ENCODE peak calls at places on chromosomes 6 and 20, in six cellular contexts. W, U, P, O, R and N are unnamed samples.

GRCh38 chr20:42986143-42986773 is 203.4 kb downstream of the PTPRT start:
- DNase-seq in O (no peak), P (no peak), R (no peak), U (no peak), W (no peak), N (no peak)

GRCh38 chr6:36927114-36927513 is 27.4 kb upstream of the PI16 start:
- DNase-seq in P (no peak), O (no peak), W (no peak), U (no peak), R (no peak), N (no peak)

GRCh38 chr6:53192590-53193232 is 44.1 kb upstream of the GCM1 start:
- DNase-seq in U (peak), O (no peak), P (no peak), W (no peak), R (peak), N (no peak)

GRCh38 chr6:1502041-1502440 is 107.7 kb upstream of the FOXC1 start:
- DNase-seq in O (no peak), U (no peak), R (no peak), W (no peak), P (no peak), N (peak)

GRCh38 chr20:40811004-40811403 is 122.0 kb upstream of the MAFB start:
- DNase-seq in U (no peak), P (no peak), R (no peak), O (no peak), W (no peak), N (no peak)

GRCh38 chr20:21109144-21109543 is 3.0 kb upstream of the LINC00237 start:
- DNase-seq in R (no peak), W (no peak), U (no peak), O (no peak), P (no peak), N (no peak)

GRCh38 chr6:88236961-88237360 is 70.8 kb upstream of the CNR1 start:
- DNase-seq in U (no peak), W (no peak), R (no peak), P (no peak), O (no peak), N (no peak)

GRCh38 chr6:154122195-154122925 is 83.3 kb downstream of the OPRM1 start:
- DNase-seq in W (no peak), P (no peak), U (no peak), R (no peak), O (no peak), N (no peak)

GRCh38 chr6:44969446-44970175 is 358.5 kb upstream of the RUNX2 start:
- DNase-seq in P (no peak), U (no peak), O (no peak), W (no peak), R (no peak), N (no peak)

GRCh38 chr6:161152904-161153662 is 120.8 kb downstream of the AGPAT4 start:
- DNase-seq in R (no peak), U (no peak), O (no peak), P (peak), W (no peak), N (no peak)

GRCh38 chr20:59024111-59024530 is 4.9 kb downstream of the TUBB1 start:
- DNase-seq in R (no peak), W (no peak), U (no peak), O (no peak), P (no peak), N (no peak)

GRCh38 chr6:89260832-89261231 is 43.7 kb upstream of the GABRR1 start:
- DNase-seq in O (no peak), W (no peak), P (peak), R (peak), U (no peak), N (no peak)

GRCh38 chr6:46629698-46630097 is 22.9 kb downstream of the CYP39A1 start:
- DNase-seq in W (no peak), O (no peak), R (no peak), P (no peak), U (no peak), N (no peak)

GRCh38 chr20:62066983-62067433 is 1.3 kb upstream of the TAF4 start:
- DNase-seq in W (no peak), P (no peak), O (no peak), U (no peak), R (peak), N (no peak)

GRCh38 chr20:32333988-32334885 is 23.9 kb upstream of the ASXL1 start:
- DNase-seq in R (no peak), P (peak), W (no peak), O (no peak), U (no peak), N (no peak)

GRCh38 chr6:148144917-148145521 is 197.6 kb upstream of the SASH1 start:
- DNase-seq in W (no peak), U (peak), R (peak), O (peak), P (peak), N (peak)

GRCh38 chr6:45827952-45828530 is 187.6 kb downstream of the CLIC5 start:
- DNase-seq in U (no peak), W (no peak), R (peak), P (no peak), O (no peak), N (no peak)

GRCh38 chr6:47672816-47673215 is 25.6 kb upstream of the ADGRF4 start:
- DNase-seq in O (no peak), U (no peak), P (no peak), R (no peak), W (no peak), N (no peak)

GRCh38 chr6:7671581-7671980 is 54.3 kb upstream of the BMP6 start:
- DNase-seq in U (no peak), R (no peak), O (peak), W (peak), P (no peak), N (peak)

GRCh38 chr20:11140359-11140758 is 466.6 kb upstream of the JAG1 start:
- DNase-seq in W (no peak), R (no peak), O (no peak), P (no peak), U (no peak), N (peak)

GRCh38 chr6:7580537-7580926 is 9.5 kb upstream of the SNRNP48 start:
- DNase-seq in R (no peak), O (no peak), U (no peak), W (no peak), P (no peak), N (no peak)

GRCh38 chr6:117079946-117080345 is 185.4 kb upstream of the VGLL2 start:
- DNase-seq in P (no peak), U (no peak), O (no peak), W (no peak), R (no peak), N (no peak)

GRCh38 chr6:44202332-44202971 is 14.3 kb upstream of the MYMX start:
- DNase-seq in O (no peak), P (no peak), W (no peak), U (no peak), R (no peak), N (no peak)

GRCh38 chr6:144659202-144659731 is 374.1 kb downstream of the UTRN start:
- DNase-seq in O (no peak), P (peak), R (peak), W (no peak), U (peak), N (no peak)

GRCh38 chr6:145497006-145497405 is 238.3 kb downstream of the EPM2A start:
- DNase-seq in R (no peak), U (no peak), W (peak), O (no peak), P (no peak), N (no peak)

GRCh38 chr6:25320459-25320858 is 41.3 kb downstream of the CARMIL1 start:
- DNase-seq in W (no peak), U (no peak), O (no peak), P (no peak), R (no peak), N (no peak)

GRCh38 chr20:47349365-47350180 is 6.9 kb downstream of the ZMYND8 start:
- DNase-seq in W (no peak), P (no peak), O (no peak), R (no peak), U (no peak), N (no peak)

GRCh38 chr6:167828325-167828956 is 1.7 kb downstream of the AFDN start:
- DNase-seq in W (no peak), R (no peak), U (no peak), P (no peak), O (no peak), N (no peak)

GRCh38 chr6:37433657-37434271 is 743 bp downstream of the CMTR1 start:
- DNase-seq in P (no peak), R (peak), O (no peak), W (no peak), U (peak), N (no peak)

GRCh38 chr6:57137392-57137791 is 34.7 kb upstream of the BAG2 start:
- DNase-seq in U (no peak), P (no peak), O (no peak), R (no peak), W (no peak), N (no peak)

GRCh38 chr20:62369508-62370114 is 2.5 kb upstream of the LAMA5 start:
- DNase-seq in P (no peak), W (no peak), O (no peak), R (no peak), U (peak), N (no peak)

GRCh38 chr20:33674294-33675126 is at the start of gene NECAB3:
- DNase-seq in U (peak), W (no peak), R (peak), O (no peak), P (peak), N (no peak)
- TF ChIP-seq CTCF in U (no peak), W (no peak), R (no peak), O (no peak), P (no peak), N (no peak)

GRCh38 chr6:142718667-142719191 is 226.2 kb downstream of the HIVEP2 start:
- DNase-seq in U (no peak), P (no peak), W (no peak), O (no peak), R (no peak), N (no peak)
- TF ChIP-seq CTCF in U (no peak), P (no peak), W (no peak), O (no peak), R (no peak), N (no peak)

DNA sequence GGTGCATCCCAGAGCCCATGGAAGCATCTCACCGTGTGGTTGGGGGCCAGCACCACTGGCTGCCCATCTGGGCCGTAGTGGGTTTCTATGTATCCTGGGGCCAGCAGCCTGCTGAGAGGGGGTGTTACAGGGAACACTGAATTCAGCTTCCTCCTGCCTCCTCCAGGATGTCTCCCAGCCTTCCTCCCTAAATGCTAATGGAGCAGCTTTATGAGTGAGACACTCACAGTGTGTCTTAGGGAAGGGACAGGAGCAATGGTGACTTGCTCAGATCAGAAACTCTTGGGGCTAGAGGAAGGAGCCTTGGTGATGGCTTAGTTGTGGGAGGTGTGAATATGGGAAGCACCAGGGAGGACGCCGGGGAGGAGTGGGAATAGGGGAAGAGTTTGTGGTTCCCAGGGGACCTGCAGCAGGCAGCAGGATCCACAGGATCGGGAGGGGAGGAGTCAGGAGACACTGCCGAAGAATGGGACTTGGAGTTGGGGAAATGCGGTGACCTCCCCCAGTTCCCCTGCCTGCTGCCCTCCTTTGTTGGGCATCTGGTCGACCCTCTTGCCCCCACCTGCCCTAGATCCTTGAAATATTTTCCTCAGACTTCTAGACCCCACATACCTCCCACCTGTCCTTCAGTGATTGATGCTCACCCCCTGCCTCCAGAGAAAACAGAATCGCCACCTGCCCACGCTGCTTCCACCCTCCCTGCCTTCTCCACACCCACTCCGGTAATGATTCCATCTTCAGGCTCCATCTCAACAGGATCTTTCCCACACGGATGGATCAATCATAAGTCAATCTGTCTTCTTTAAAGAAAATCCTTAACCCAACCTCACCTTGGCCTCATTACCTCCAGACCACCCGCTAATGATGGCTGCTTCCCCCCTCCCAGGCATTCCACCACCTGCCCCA is 6.6 kb downstream of the ADAM33 start:
- DNase-seq in P (no peak), R (no peak), U (no peak), O (no peak), W (no peak), N (no peak)
- TF ChIP-seq CTCF in P (no peak), R (no peak), U (no peak), O (no peak), W (no peak), N (no peak)

GRCh38 chr6:96469312-96469711 is 52.3 kb upstream of the UFL1 start:
- DNase-seq in R (no peak), W (no peak), P (no peak), O (no peak), U (no peak), N (no peak)

GRCh38 chr6:96468281-96468680 is 53.3 kb upstream of the UFL1 start:
- DNase-seq in O (no peak), W (no peak), R (no peak), P (no peak), U (no peak), N (no peak)

GRCh38 chr6:96467814-96468213 is 53.8 kb upstream of the UFL1 start:
- DNase-seq in O (no peak), W (no peak), P (no peak), R (no peak), U (no peak), N (no peak)

GRCh38 chr6:96470296-96470695 is 51.3 kb upstream of the UFL1 start:
- DNase-seq in U (no peak), W (no peak), R (no peak), P (no peak), O (no peak), N (no peak)

GRCh38 chr6:96468681-96469224 is 52.9 kb upstream of the UFL1 start:
- DNase-seq in P (peak), W (no peak), R (no peak), O (no peak), U (no peak), N (no peak)
- TF ChIP-seq CTCF in P (peak), W (no peak), R (peak), O (no peak), U (peak), N (no peak)

GRCh38 chr6:169720207-169720855 is 4.0 kb downstream of the PHF10 start:
- DNase-seq in O (no peak), U (no peak), W (no peak), R (no peak), P (no peak), N (no peak)
- TF ChIP-seq CTCF in O (no peak), U (no peak), W (no peak), R (peak), P (peak), N (no peak)